ENCODE peak calls at places on chromosome 16, in four cellular contexts. One of them, this sample, is unnamed.

GRCh38 chr16:5062790-5063765 is 2.7 kb downstream of the C16orf89 start:
- DNase-seq in cardiac fibroblast: no peak
- DNase-seq in HFFc6: no peak
- DNase-seq in tibial nerve: no peak
- DNase-seq in this sample: no peak

GRCh38 chr16:54052271-54052670 is 234.3 kb downstream of the IRX3 start:
- DNase-seq in cardiac fibroblast: no peak
- DNase-seq in tibial nerve: no peak
- DNase-seq in HFFc6: no peak
- DNase-seq in this sample: no peak

GRCh38 chr16:57826706-57827625 is 24.7 kb upstream of the KIFC3 start:
- DNase-seq in HFFc6: peak; percentile 9
- DNase-seq in cardiac fibroblast: no peak
- DNase-seq in tibial nerve: no peak
- DNase-seq in this sample: no peak

GRCh38 chr16:1494129-1494640 is 1.0 kb downstream of the TELO2 start:
- DNase-seq in tibial nerve: peak; percentile 26
- DNase-seq in cardiac fibroblast: peak; percentile 90
- DNase-seq in HFFc6: peak; percentile 83
- DNase-seq in this sample: no peak

GRCh38 chr16:69406780-69407331 is 17.6 kb upstream of the CYB5B start:
- DNase-seq in cardiac fibroblast: no peak
- DNase-seq in tibial nerve: no peak
- DNase-seq in HFFc6: peak; percentile 15
- DNase-seq in this sample: no peak

GRCh38 chr16:62678796-62679195 is 642.6 kb upstream of the CDH8 start:
- DNase-seq in HFFc6: no peak
- DNase-seq in tibial nerve: no peak
- DNase-seq in cardiac fibroblast: no peak
- DNase-seq in this sample: no peak

GRCh38 chr16:48393843-48394703 is 8.9 kb upstream of the SIAH1 start:
- DNase-seq in cardiac fibroblast: peak; percentile 69
- DNase-seq in tibial nerve: peak; percentile 83
- DNase-seq in HFFc6: no peak
- DNase-seq in this sample: no peak

GRCh38 chr16:57788951-57789350 is 13.3 kb downstream of the KIFC3 start:
- DNase-seq in tibial nerve: no peak
- DNase-seq in cardiac fibroblast: no peak
- DNase-seq in HFFc6: no peak
- DNase-seq in this sample: no peak

GRCh38 chr16:79595261-79595660 is 5.3 kb downstream of the MAF start:
- DNase-seq in tibial nerve: no peak
- DNase-seq in cardiac fibroblast: no peak
- DNase-seq in HFFc6: no peak
- DNase-seq in this sample: no peak

GRCh38 chr16:61926766-61927165 is 109.5 kb downstream of the CDH8 start:
- DNase-seq in tibial nerve: no peak
- DNase-seq in cardiac fibroblast: no peak
- DNase-seq in HFFc6: no peak
- DNase-seq in this sample: no peak

GRCh38 chr16:4093495-4094137 is 22.6 kb downstream of the ADCY9 start:
- DNase-seq in tibial nerve: no peak
- DNase-seq in HFFc6: peak; percentile 38
- DNase-seq in cardiac fibroblast: peak; percentile 55
- DNase-seq in this sample: no peak

GRCh38 chr16:69410285-69410990 is 14.0 kb upstream of the CYB5B start:
- DNase-seq in cardiac fibroblast: peak; percentile 80
- DNase-seq in tibial nerve: no peak
- DNase-seq in HFFc6: peak; percentile 75
- DNase-seq in this sample: no peak

GRCh38 chr16:535446-536405 is 8.2 kb downstream of the CAPN15 start:
- DNase-seq in HFFc6: peak; percentile 57
- DNase-seq in cardiac fibroblast: peak; percentile 34
- DNase-seq in tibial nerve: no peak
- DNase-seq in this sample: no peak

GRCh38 chr16:65697516-65697915 is 575.7 kb upstream of the CDH11 start:
- DNase-seq in tibial nerve: no peak
- DNase-seq in HFFc6: no peak
- DNase-seq in cardiac fibroblast: no peak
- DNase-seq in this sample: no peak

GRCh38 chr16:85634747-85635544 is 21.8 kb downstream of the GSE1 start:
- DNase-seq in tibial nerve: no peak
- DNase-seq in HFFc6: no peak
- DNase-seq in cardiac fibroblast: no peak
- DNase-seq in this sample: no peak
- TF ChIP-seq CTCF in tibial nerve: no peak
- TF ChIP-seq CTCF in HFFc6: peak; percentile 39
- TF ChIP-seq CTCF in cardiac fibroblast: no peak
- TF ChIP-seq CTCF in this sample: no peak

GRCh38 chr16:64656471-64656870 is 465.4 kb downstream of the CDH11 start:
- DNase-seq in HFFc6: no peak
- DNase-seq in tibial nerve: no peak
- DNase-seq in cardiac fibroblast: no peak
- DNase-seq in this sample: no peak
- TF ChIP-seq CTCF in HFFc6: no peak
- TF ChIP-seq CTCF in tibial nerve: no peak
- TF ChIP-seq CTCF in cardiac fibroblast: no peak
- TF ChIP-seq CTCF in this sample: no peak

GRCh38 chr16:27352026-27352425 is 38.3 kb downstream of the IL4R start:
- DNase-seq in tibial nerve: no peak
- DNase-seq in cardiac fibroblast: no peak
- DNase-seq in HFFc6: no peak
- DNase-seq in this sample: no peak

GRCh38 chr16:27359051-27359450 is 42.9 kb upstream of the IL21R start:
- DNase-seq in tibial nerve: no peak
- DNase-seq in cardiac fibroblast: no peak
- DNase-seq in HFFc6: no peak
- DNase-seq in this sample: no peak

GRCh38 chr16:27353853-27354252 is 40.1 kb downstream of the IL4R start:
- DNase-seq in cardiac fibroblast: no peak
- DNase-seq in tibial nerve: no peak
- DNase-seq in HFFc6: no peak
- DNase-seq in this sample: no peak

GRCh38 chr16:27356794-27357193 is 43.0 kb downstream of the IL4R start:
- DNase-seq in tibial nerve: no peak
- DNase-seq in HFFc6: no peak
- DNase-seq in cardiac fibroblast: no peak
- DNase-seq in this sample: no peak

DNA sequence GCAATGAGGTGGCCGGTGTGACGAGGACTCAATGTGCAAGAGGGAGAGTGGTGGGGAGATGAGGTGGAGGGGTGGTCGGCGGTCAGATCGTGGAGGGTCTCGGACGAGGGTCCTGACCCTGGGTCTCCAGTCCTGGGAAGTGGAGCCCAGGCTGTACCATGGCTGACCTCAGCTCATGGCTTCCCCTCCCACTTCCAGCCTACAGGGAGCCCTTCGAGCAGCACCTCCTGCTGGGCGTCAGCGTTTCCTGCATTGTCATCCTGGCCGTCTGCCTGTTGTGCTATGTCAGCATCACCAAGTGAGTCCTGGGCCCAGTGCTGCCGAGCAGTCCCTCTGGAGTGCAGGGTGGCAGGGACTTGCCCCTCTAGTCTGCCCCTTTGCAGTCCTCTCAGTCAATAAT is 41.8 kb downstream of the IL4R start:
- DNase-seq in tibial nerve: peak; percentile 24
- DNase-seq in HFFc6: peak; percentile 23
- DNase-seq in cardiac fibroblast: peak; percentile 53
- DNase-seq in this sample: no peak
- TF ChIP-seq CTCF in tibial nerve: no peak
- TF ChIP-seq CTCF in HFFc6: peak; percentile 63
- TF ChIP-seq CTCF in cardiac fibroblast: peak; percentile 66
- TF ChIP-seq CTCF in this sample: no peak

DNA sequence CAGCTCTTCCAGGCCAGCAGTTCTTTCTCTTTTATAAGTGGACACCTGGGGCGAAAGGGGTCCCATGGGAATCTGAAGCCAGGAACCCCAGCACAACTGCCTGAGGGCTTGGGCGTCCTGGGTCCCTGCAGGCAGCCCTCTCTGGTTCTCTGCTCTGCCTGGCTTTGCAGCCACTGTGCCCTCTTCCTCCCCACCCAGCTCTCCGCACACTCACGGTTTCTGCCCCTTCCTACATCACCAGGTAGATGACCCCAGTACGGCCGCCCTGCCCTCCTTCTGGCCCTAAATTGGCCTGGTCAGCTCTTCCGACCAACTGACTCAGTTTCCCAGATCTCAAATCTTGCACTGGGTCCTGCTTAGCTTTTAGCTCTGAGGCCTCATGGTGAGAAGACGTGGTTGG is 225.3 kb downstream of the KATNIP start:
- DNase-seq in cardiac fibroblast: no peak
- DNase-seq in tibial nerve: no peak
- DNase-seq in HFFc6: no peak
- DNase-seq in this sample: no peak
- TF ChIP-seq CTCF in cardiac fibroblast: no peak
- TF ChIP-seq CTCF in tibial nerve: no peak
- TF ChIP-seq CTCF in HFFc6: no peak
- TF ChIP-seq CTCF in this sample: no peak

DNA sequence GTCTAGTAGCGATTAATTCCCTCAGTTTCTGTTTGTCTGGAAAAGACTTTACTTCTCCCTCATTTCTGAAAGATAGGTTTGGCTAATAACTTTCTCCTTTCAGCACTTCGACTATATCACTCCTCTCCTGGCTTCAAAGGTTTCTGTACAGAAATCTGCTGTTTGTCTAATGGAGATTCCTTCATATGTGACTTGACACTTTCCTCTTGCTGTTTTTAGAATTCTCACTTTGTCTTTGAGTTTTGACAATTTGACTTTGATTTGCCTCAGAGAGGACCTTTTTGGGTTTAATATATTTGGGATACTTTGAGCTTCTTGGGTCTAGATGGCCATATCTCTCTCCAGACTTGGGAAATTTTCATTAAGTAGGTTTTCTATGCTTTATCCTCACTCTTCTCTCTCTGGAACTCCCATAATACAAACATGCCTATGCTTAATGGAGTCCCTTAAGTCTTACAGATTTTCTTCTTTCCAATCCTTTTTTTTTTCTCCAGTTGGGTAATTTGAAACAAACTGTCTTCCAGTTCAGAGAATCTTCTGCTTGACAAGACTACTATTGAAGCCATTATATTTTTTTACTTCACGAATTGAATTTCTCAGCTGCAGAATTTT is 7.8 kb upstream of the PRSS21 start:
- DNase-seq in cardiac fibroblast: no peak
- DNase-seq in tibial nerve: no peak
- DNase-seq in HFFc6: no peak
- DNase-seq in this sample: no peak
- TF ChIP-seq CTCF in cardiac fibroblast: no peak
- TF ChIP-seq CTCF in tibial nerve: no peak
- TF ChIP-seq CTCF in HFFc6: no peak
- TF ChIP-seq CTCF in this sample: no peak

DNA sequence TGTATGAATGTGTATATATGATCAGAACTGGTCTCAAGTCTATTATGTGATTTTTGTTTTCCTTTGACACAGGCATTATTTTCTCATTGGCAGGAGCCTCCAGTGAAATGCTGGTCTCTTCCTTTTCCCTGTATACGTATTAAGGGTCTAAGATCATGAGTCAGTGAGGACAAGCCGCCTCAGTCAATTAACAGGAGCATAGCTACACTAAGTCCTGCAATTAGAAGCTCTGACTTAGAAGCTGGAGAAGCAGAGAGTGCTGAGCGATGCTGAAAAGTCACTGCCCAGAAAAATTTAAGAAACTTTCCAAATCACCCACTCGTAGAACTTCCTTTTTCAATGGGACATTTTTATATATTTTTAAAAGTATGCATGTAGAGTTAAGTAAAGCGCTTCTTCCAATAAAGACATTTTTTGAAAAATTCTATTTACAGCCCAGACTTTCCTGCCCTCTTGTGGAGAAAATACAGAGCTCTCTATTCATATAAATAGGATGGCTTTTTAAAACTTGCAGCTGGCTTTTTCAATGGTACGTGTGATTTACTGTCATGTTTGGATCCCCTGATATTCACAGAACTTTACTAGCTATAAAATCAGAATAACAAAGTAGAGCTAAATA is 70.1 kb upstream of the PSMD7 start:
- DNase-seq in tibial nerve: no peak
- DNase-seq in HFFc6: peak; percentile 2
- DNase-seq in cardiac fibroblast: peak; percentile 32
- DNase-seq in this sample: no peak
- TF ChIP-seq CTCF in tibial nerve: peak; percentile 34
- TF ChIP-seq CTCF in HFFc6: peak; percentile 73
- TF ChIP-seq CTCF in cardiac fibroblast: peak; percentile 39
- TF ChIP-seq CTCF in this sample: no peak

GRCh38 chr16:23742761-23743160 is 12.1 kb upstream of the CHP2 start:
- DNase-seq in HFFc6: no peak
- DNase-seq in tibial nerve: no peak
- DNase-seq in cardiac fibroblast: no peak
- DNase-seq in this sample: no peak
- TF ChIP-seq CTCF in HFFc6: peak; percentile 10
- TF ChIP-seq CTCF in tibial nerve: no peak
- TF ChIP-seq CTCF in cardiac fibroblast: no peak
- TF ChIP-seq CTCF in this sample: no peak

DNA sequence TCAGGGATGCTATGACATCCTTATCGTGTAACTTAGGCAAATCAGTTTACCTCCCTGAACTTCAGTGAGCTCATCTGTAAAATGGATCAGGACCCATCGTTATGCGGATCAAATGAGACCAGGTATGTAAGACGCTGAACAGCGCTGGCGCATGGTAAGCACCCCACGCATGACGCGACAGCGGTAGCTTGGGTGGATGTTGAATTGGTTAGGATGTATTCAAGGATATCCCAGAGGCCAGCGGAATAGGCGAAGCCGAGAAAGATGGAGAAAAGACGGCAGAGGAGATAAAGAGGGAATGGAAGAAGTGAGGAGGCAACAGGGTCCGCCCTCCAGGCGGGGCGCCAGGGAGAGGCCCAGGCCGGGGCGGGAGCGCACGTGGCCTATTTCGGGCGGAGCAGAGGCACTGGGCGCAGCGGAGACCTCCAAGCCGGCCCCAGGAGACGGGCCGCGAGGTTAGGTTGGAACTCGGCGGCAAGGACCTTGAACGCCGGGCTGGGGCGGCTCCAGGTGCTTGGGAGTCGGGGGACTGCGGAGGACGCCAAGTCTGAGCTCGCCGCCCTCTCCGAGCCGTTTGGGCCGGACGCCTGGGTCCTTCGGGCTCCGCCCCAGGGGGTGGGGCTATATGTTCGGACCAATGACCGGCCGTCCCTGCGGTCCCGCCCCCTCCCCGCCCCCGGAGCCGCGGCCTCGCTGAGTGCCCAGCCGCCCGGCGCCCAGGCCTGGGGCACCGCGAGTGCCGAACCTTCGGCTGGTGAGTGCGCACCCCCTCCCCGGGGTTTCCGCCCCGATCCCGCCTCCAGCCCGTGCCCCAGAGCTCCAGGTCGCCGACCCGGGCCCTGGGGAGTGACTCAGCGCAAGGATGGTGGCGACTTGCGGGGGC is at the start of gene ZNF771:
- DNase-seq in cardiac fibroblast: peak; percentile 90
- DNase-seq in tibial nerve: peak; percentile 92
- DNase-seq in HFFc6: peak; percentile 71
- DNase-seq in this sample: peak; percentile 84
- TF ChIP-seq CTCF in cardiac fibroblast: no peak
- TF ChIP-seq CTCF in tibial nerve: no peak
- TF ChIP-seq CTCF in HFFc6: peak; percentile 28
- TF ChIP-seq CTCF in this sample: no peak